ENCODE peak calls at places on chromosomes 16 and 17, in eight cellular contexts. V, L, R, H, U, W, C and K are unnamed samples.

GRCh38 chr17:57415737-57416354 is 159.5 kb downstream of the MSI2 start:
- DNase-seq in V (peak), L (no peak), R (no peak), H (no peak), U (no peak), W (no peak), C (no peak), K (no peak)

GRCh38 chr16:50446861-50447260 is 78.1 kb upstream of the BRD7 start:
- DNase-seq in V (no peak), L (no peak), R (no peak), H (no peak), U (no peak), W (no peak), C (no peak), K (no peak)

GRCh38 chr16:19503461-19504075 is 18.3 kb downstream of the GDE1 start:
- DNase-seq in V (no peak), L (no peak), R (no peak), H (no peak), U (no peak), W (no peak), C (no peak), K (no peak)

GRCh38 chr17:79627184-79627765 is 16.4 kb upstream of the RBFOX3 start:
- DNase-seq in V (no peak), L (peak), R (no peak), H (no peak), U (peak), W (peak), C (peak), K (no peak)

GRCh38 chr17:56114469-56114868 is 38.8 kb upstream of the ANKFN1 start:
- DNase-seq in V (no peak), L (no peak), R (no peak), H (no peak), U (no peak), W (no peak), C (no peak), K (no peak)

GRCh38 chr17:30401097-30401496 is 22.4 kb downstream of the CPD start:
- DNase-seq in V (no peak), L (no peak), R (no peak), H (no peak), U (no peak), W (no peak), C (no peak), K (no peak)

GRCh38 chr17:48198950-48199541 is 91.5 kb downstream of the SNX11 start:
- DNase-seq in V (no peak), L (no peak), R (no peak), H (no peak), U (no peak), W (no peak), C (no peak), K (no peak)

GRCh38 chr16:73023752-73024570 is 24.0 kb downstream of the ZFHX3 start:
- DNase-seq in V (no peak), L (no peak), R (no peak), H (no peak), U (no peak), W (peak), C (no peak), K (no peak)

GRCh38 chr17:7326186-7326585 is 2.9 kb downstream of the NEURL4 start:
- DNase-seq in V (no peak), L (no peak), R (no peak), H (no peak), U (no peak), W (no peak), C (no peak), K (no peak)

GRCh38 chr17:15452746-15453145 is 14.7 kb downstream of the CDRT4 start:
- DNase-seq in V (no peak), L (no peak), R (no peak), H (no peak), U (no peak), W (no peak), C (no peak), K (no peak)

GRCh38 chr16:19192865-19193264 is 24.8 kb downstream of the SYT17 start:
- DNase-seq in V (no peak), L (no peak), R (no peak), H (no peak), U (no peak), W (no peak), C (no peak), K (no peak)

GRCh38 chr16:11833951-11834695 is 17.2 kb downstream of the RSL1D1 start:
- DNase-seq in V (peak), L (no peak), R (no peak), H (no peak), U (no peak), W (no peak), C (no peak), K (no peak)

GRCh38 chr17:30278032-30278431 is 13.7 kb downstream of the BLMH start:
- DNase-seq in V (peak), L (no peak), R (peak), H (peak), U (no peak), W (no peak), C (no peak), K (no peak)

GRCh38 chr16:66713076-66713475 is 16.5 kb upstream of the CMTM4 start:
- DNase-seq in V (no peak), L (no peak), R (no peak), H (no peak), U (no peak), W (no peak), C (peak), K (no peak)

GRCh38 chr17:82234211-82235055 is 5.6 kb downstream of the SLC16A3 start:
- DNase-seq in V (no peak), L (peak), R (no peak), H (no peak), U (no peak), W (no peak), C (no peak), K (peak)

GRCh38 chr16:84704253-84704652 is 4.5 kb downstream of the USP10 start:
- DNase-seq in V (no peak), L (no peak), R (no peak), H (no peak), U (no peak), W (no peak), C (no peak), K (no peak)

GRCh38 chr17:17994271-17994670 is 21.6 kb downstream of the DRC3 start:
- DNase-seq in V (peak), L (no peak), R (peak), H (peak), U (peak), W (no peak), C (no peak), K (peak)

GRCh38 chr17:40303009-40303657 is 5.8 kb upstream of the RARA start:
- DNase-seq in V (peak), L (no peak), R (no peak), H (peak), U (peak), W (no peak), C (no peak), K (no peak)

GRCh38 chr17:27526603-27527002 is 70.4 kb downstream of the KSR1 start:
- DNase-seq in V (peak), L (peak), R (no peak), H (no peak), U (peak), W (peak), C (no peak), K (peak)

GRCh38 chr17:19003966-19004600 is 481 bp downstream of the FAM83G start:
- DNase-seq in V (peak), L (peak), R (peak), H (peak), U (peak), W (peak), C (no peak), K (peak)

GRCh38 chr17:81942167-81942553 is 4.9 kb downstream of the MYADML2 start:
- DNase-seq in V (no peak), L (no peak), R (no peak), H (no peak), U (no peak), W (no peak), C (no peak), K (no peak)

GRCh38 chr17:75645501-75645888 is 12.3 kb downstream of the SMIM5 start:
- DNase-seq in V (no peak), L (peak), R (no peak), H (peak), U (no peak), W (peak), C (no peak), K (no peak)

GRCh38 chr16:76941091-76941490 is 249.9 kb upstream of the MON1B start:
- DNase-seq in V (no peak), L (no peak), R (no peak), H (no peak), U (no peak), W (no peak), C (no peak), K (no peak)

GRCh38 chr16:73298562-73298961 is 250.6 kb upstream of the ZFHX3 start:
- DNase-seq in V (peak), L (no peak), R (no peak), H (no peak), U (no peak), W (no peak), C (no peak), K (no peak)

GRCh38 chr17:27481327-27481726 is 25.1 kb downstream of the KSR1 start:
- DNase-seq in V (no peak), L (no peak), R (no peak), H (no peak), U (no peak), W (peak), C (no peak), K (no peak)

GRCh38 chr16:88747588-88748301 is 37.3 kb downstream of the PIEZO1 start:
- DNase-seq in V (no peak), L (peak), R (no peak), H (peak), U (peak), W (no peak), C (no peak), K (no peak)

GRCh38 chr16:17510532-17510931 is 39.8 kb upstream of the XYLT1 start:
- DNase-seq in V (no peak), L (no peak), R (no peak), H (no peak), U (no peak), W (no peak), C (no peak), K (no peak)

GRCh38 chr17:142876-143784 is 5.8 kb downstream of the SCGB1C2 start:
- DNase-seq in V (no peak), L (peak), R (no peak), H (no peak), U (no peak), W (peak), C (no peak), K (no peak)

GRCh38 chr17:2061441-2061797 is 6.5 kb downstream of the HIC1 start:
- DNase-seq in V (no peak), L (no peak), R (no peak), H (no peak), U (no peak), W (no peak), C (no peak), K (no peak)

GRCh38 chr17:64599187-64599676 is 62.9 kb downstream of the SMURF2 start:
- DNase-seq in V (no peak), L (peak), R (no peak), H (no peak), U (peak), W (no peak), C (no peak), K (no peak)

GRCh38 chr16:79644977-79645667 is 44.6 kb upstream of the MAF start:
- DNase-seq in V (no peak), L (no peak), R (no peak), H (no peak), U (no peak), W (no peak), C (no peak), K (no peak)

GRCh38 chr17:2084766-2085647 is 30.1 kb downstream of the HIC1 start:
- DNase-seq in V (peak), L (peak), R (no peak), H (no peak), U (no peak), W (no peak), C (no peak), K (no peak)

GRCh38 chr16:10827691-10828341 is 9.2 kb upstream of the TVP23A start:
- DNase-seq in V (peak), L (peak), R (no peak), H (no peak), U (no peak), W (peak), C (peak), K (no peak)

GRCh38 chr17:20307325-20307910 is 159.9 kb downstream of the LGALS9B start:
- DNase-seq in V (no peak), L (no peak), R (no peak), H (no peak), U (no peak), W (no peak), C (no peak), K (no peak)

GRCh38 chr16:87790278-87791023 is 24.7 kb upstream of the KLHDC4 start:
- DNase-seq in V (peak), L (no peak), R (no peak), H (peak), U (no peak), W (no peak), C (no peak), K (no peak)

GRCh38 chr17:44664867-44665266 is 8.6 kb downstream of the MEIOC start:
- DNase-seq in V (no peak), L (no peak), R (no peak), H (no peak), U (no peak), W (no peak), C (no peak), K (no peak)

GRCh38 chr17:17749921-17750320 is 68.7 kb downstream of the RAI1 start:
- DNase-seq in V (peak), L (no peak), R (peak), H (peak), U (peak), W (no peak), C (peak), K (peak)

GRCh38 chr17:69575346-69575761 is 160.9 kb downstream of the MAP2K6 start:
- DNase-seq in V (peak), L (no peak), R (no peak), H (no peak), U (no peak), W (no peak), C (no peak), K (no peak)

GRCh38 chr17:58052951-58053715 is 30.1 kb upstream of the DYNLL2 start:
- DNase-seq in V (no peak), L (no peak), R (no peak), H (no peak), U (no peak), W (no peak), C (peak), K (no peak)

GRCh38 chr17:21301593-21302550 is 17.4 kb downstream of the MAP2K3 start:
- DNase-seq in V (no peak), L (peak), R (no peak), H (no peak), U (no peak), W (peak), C (no peak), K (no peak)

DNA sequence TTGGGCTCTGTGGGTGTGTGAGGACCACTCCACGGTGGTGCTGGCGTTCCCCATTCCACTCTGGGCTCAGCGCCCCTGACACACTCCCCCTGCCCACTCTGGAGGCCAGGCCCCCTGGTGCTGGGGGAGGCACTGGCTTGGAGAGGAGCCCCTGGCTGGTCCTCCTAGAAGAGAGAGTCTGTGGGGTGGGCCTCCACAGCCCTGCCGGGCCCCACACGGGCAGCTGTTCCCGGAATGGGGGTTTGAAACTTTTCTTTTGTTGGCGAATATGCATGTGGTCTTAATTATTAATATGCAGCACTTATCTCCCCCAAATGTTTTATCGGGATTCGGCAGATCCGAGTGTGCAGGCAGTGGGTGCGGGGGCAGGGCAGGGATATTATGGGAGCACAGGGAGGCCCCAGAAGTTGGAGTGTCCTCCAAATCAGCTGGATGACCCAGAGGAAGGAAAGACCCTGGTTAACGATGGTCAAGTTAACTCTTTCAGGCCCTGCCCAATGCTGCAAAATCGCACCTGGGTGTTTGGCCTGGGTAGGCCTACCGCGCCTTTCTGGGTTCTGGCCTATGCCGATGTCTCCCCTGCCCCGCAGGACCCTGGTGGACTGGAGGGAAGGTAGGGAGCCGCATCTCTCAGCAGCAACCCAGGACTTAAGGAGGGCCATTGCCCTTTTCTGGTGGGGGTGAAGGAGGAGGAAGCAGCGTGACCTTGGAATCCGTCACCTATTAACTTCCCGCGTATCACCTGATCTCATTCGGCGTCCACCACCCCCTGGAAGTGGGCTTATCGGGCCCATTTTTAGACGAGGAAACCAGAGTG is 36.0 kb downstream of the TMEM235 start:
- DNase-seq in V (peak), L (peak), R (no peak), H (no peak), U (no peak), W (peak), C (no peak), K (no peak)
- TF ChIP-seq CTCF in V (no peak), L (no peak), R (no peak), H (no peak), U (no peak), W (no peak), C (no peak), K (no peak)

GRCh38 chr17:32588982-32589381 is 102.2 kb downstream of the CDK5R1 start:
- DNase-seq in V (no peak), L (no peak), R (no peak), H (peak), U (peak), W (no peak), C (no peak), K (no peak)
- TF ChIP-seq CTCF in V (peak), L (no peak), R (peak), H (no peak), U (peak), W (no peak), C (no peak), K (no peak)

DNA sequence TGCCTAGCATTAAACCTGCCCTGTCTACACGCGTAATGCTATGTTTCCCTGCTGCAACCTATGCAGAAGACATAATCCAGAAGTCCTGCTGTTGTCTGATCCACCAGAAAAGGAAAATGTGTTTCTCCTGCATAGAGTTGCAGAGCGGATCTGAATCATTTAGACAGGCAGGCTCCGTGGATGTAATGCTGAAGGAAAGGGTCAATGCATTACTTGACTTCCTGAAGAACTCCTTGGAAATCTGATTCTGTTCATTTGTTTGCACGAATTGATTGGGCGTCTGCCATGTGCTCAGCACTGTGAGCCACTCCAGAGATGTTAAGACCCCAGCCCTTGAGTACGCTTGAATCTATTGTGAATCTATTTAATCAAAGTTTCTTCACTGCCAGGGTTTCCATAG is 83.4 kb downstream of the FOXL1 start:
- DNase-seq in V (no peak), L (no peak), R (peak), H (no peak), U (no peak), W (no peak), C (no peak), K (no peak)
- TF ChIP-seq CTCF in V (no peak), L (no peak), R (no peak), H (no peak), U (no peak), W (no peak), C (no peak), K (no peak)

DNA sequence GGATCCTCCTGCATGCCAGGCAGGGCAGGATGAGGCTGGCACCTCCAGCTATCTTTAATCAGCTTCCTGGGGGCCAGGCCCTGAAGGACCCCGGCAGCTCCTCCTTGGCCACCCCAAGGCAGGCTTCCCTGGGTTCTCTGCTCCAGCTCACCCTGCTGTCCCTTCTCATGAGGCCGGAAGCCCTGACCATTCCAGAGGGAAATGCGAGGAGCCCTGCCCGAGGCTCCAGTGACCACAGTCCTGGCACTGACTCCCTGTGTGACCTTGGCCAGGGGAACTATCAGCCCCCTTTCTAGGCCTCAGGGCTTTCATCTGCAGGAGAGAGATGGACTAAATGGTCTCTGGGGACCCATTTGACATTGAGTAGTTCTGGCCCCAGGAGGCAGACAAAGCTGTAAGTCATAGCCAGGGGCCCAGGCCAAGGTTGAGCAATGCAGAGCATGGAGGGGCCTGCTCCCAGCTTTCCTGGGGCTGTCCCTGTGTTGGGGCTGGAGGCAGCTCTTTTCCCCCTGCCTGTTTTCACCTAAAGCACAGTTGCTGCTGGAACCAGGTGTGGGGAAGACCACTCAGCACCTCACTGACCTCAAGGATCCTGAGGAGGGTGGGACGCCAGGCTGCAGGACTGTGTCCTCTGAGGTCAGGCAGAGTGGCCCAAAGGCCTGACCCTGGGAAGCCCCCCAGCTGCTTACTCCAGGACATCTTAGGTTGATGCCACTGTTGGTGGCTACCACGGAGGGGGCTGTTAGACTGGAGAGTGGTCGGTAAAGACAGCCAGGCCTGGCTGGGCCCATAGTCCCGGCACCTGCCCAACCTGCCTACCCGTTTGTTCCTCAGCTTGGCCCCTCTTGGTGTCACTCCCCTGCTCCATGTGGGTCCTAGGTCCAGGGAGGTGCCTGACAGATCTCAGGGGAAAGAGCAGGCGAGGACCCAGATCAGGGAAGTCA is 8.1 kb downstream of the KCNH6 start:
- DNase-seq in V (no peak), L (no peak), R (no peak), H (no peak), U (no peak), W (no peak), C (no peak), K (no peak)
- TF ChIP-seq CTCF in V (no peak), L (no peak), R (no peak), H (no peak), U (no peak), W (no peak), C (no peak), K (no peak)

GRCh38 chr17:4366312-4367063 is at the start of gene UBE2G1:
- DNase-seq in V (peak), L (peak), R (peak), H (peak), U (peak), W (peak), C (peak), K (peak)
- TF ChIP-seq CTCF in V (peak), L (no peak), R (peak), H (peak), U (no peak), W (no peak), C (peak), K (peak)